ENCODE peak calls at places on chromosomes 16 and 17, in ten cellular contexts. One of them, this sample, is unnamed.

GRCh38 chr16:3938843-3939624 is 58.5 kb upstream of the CREBBP start:
- DNase-seq in prostate gland: no peak
- DNase-seq in sigmoid colon: peak
- DNase-seq in AG04450: peak
- DNase-seq in AG09309: no peak
- DNase-seq in choroid plexus epithelial cell: peak
- DNase-seq in neuronal stem cell: peak
- DNase-seq in fibroblast of pulmonary artery: peak
- DNase-seq in mucosa of descending colon: peak
- DNase-seq in dorsolateral prefrontal cortex: peak
- DNase-seq in this sample: peak

GRCh38 chr17:68613739-68614298 is 12.7 kb upstream of the FAM20A start:
- DNase-seq in mucosa of descending colon: no peak
- DNase-seq in dorsolateral prefrontal cortex: no peak
- DNase-seq in sigmoid colon: no peak
- DNase-seq in neuronal stem cell: peak
- DNase-seq in fibroblast of pulmonary artery: peak
- DNase-seq in AG04450: no peak
- DNase-seq in choroid plexus epithelial cell: peak
- DNase-seq in AG09309: no peak
- DNase-seq in prostate gland: no peak
- DNase-seq in this sample: peak

GRCh38 chr16:54504372-54504771 is 217.8 kb upstream of the IRX3 start:
- DNase-seq in sigmoid colon: no peak
- DNase-seq in AG09309: no peak
- DNase-seq in choroid plexus epithelial cell: peak
- DNase-seq in dorsolateral prefrontal cortex: no peak
- DNase-seq in prostate gland: no peak
- DNase-seq in AG04450: no peak
- DNase-seq in fibroblast of pulmonary artery: no peak
- DNase-seq in neuronal stem cell: no peak
- DNase-seq in mucosa of descending colon: peak
- DNase-seq in this sample: no peak

GRCh38 chr17:6366144-6366755 is 68.7 kb downstream of the AIPL1 start:
- DNase-seq in choroid plexus epithelial cell: no peak
- DNase-seq in prostate gland: no peak
- DNase-seq in fibroblast of pulmonary artery: no peak
- DNase-seq in mucosa of descending colon: no peak
- DNase-seq in AG09309: peak
- DNase-seq in neuronal stem cell: no peak
- DNase-seq in sigmoid colon: no peak
- DNase-seq in AG04450: no peak
- DNase-seq in dorsolateral prefrontal cortex: no peak
- DNase-seq in this sample: no peak

GRCh38 chr17:15255713-15256454 is 9.2 kb downstream of the PMP22 start:
- DNase-seq in choroid plexus epithelial cell: peak
- DNase-seq in prostate gland: no peak
- DNase-seq in dorsolateral prefrontal cortex: no peak
- DNase-seq in sigmoid colon: no peak
- DNase-seq in mucosa of descending colon: no peak
- DNase-seq in neuronal stem cell: no peak
- DNase-seq in fibroblast of pulmonary artery: peak
- DNase-seq in AG09309: no peak
- DNase-seq in AG04450: no peak
- DNase-seq in this sample: no peak

GRCh38 chr16:21156767-21157467 is 1.6 kb upstream of the LDAF1 start:
- DNase-seq in sigmoid colon: peak
- DNase-seq in AG09309: peak
- DNase-seq in choroid plexus epithelial cell: peak
- DNase-seq in mucosa of descending colon: no peak
- DNase-seq in prostate gland: peak
- DNase-seq in AG04450: no peak
- DNase-seq in neuronal stem cell: peak
- DNase-seq in fibroblast of pulmonary artery: peak
- DNase-seq in dorsolateral prefrontal cortex: peak
- DNase-seq in this sample: peak

GRCh38 chr17:82892869-82893565 is 53.2 kb upstream of the ZNF750 start:
- DNase-seq in mucosa of descending colon: no peak
- DNase-seq in neuronal stem cell: no peak
- DNase-seq in dorsolateral prefrontal cortex: peak
- DNase-seq in prostate gland: no peak
- DNase-seq in choroid plexus epithelial cell: peak
- DNase-seq in fibroblast of pulmonary artery: no peak
- DNase-seq in AG04450: no peak
- DNase-seq in AG09309: no peak
- DNase-seq in sigmoid colon: no peak
- DNase-seq in this sample: peak

GRCh38 chr17:16912021-16912962 is 59.6 kb downstream of the TNFRSF13B start:
- DNase-seq in sigmoid colon: peak
- DNase-seq in prostate gland: no peak
- DNase-seq in dorsolateral prefrontal cortex: no peak
- DNase-seq in choroid plexus epithelial cell: no peak
- DNase-seq in mucosa of descending colon: no peak
- DNase-seq in AG04450: no peak
- DNase-seq in neuronal stem cell: no peak
- DNase-seq in AG09309: no peak
- DNase-seq in fibroblast of pulmonary artery: no peak
- DNase-seq in this sample: no peak

GRCh38 chr17:29623283-29623647 is 553 bp upstream of the CORO6 start:
- DNase-seq in AG09309: no peak
- DNase-seq in AG04450: no peak
- DNase-seq in sigmoid colon: no peak
- DNase-seq in dorsolateral prefrontal cortex: no peak
- DNase-seq in prostate gland: no peak
- DNase-seq in mucosa of descending colon: no peak
- DNase-seq in choroid plexus epithelial cell: no peak
- DNase-seq in neuronal stem cell: no peak
- DNase-seq in fibroblast of pulmonary artery: no peak
- DNase-seq in this sample: no peak

GRCh38 chr17:40341808-40342574 is 22.5 kb downstream of the GJD3 start:
- DNase-seq in AG04450: no peak
- DNase-seq in neuronal stem cell: no peak
- DNase-seq in prostate gland: peak
- DNase-seq in fibroblast of pulmonary artery: peak
- DNase-seq in AG09309: no peak
- DNase-seq in sigmoid colon: peak
- DNase-seq in mucosa of descending colon: peak
- DNase-seq in dorsolateral prefrontal cortex: peak
- DNase-seq in choroid plexus epithelial cell: peak
- DNase-seq in this sample: no peak

GRCh38 chr17:64024781-64025731 is 4.6 kb upstream of the ICAM2 start:
- DNase-seq in fibroblast of pulmonary artery: peak
- DNase-seq in prostate gland: no peak
- DNase-seq in AG09309: no peak
- DNase-seq in choroid plexus epithelial cell: peak
- DNase-seq in AG04450: no peak
- DNase-seq in sigmoid colon: peak
- DNase-seq in mucosa of descending colon: no peak
- DNase-seq in neuronal stem cell: no peak
- DNase-seq in dorsolateral prefrontal cortex: no peak
- DNase-seq in this sample: no peak

GRCh38 chr17:35892091-35892637 is 12.0 kb upstream of the CCL5 start:
- DNase-seq in neuronal stem cell: no peak
- DNase-seq in fibroblast of pulmonary artery: peak
- DNase-seq in AG09309: no peak
- DNase-seq in sigmoid colon: no peak
- DNase-seq in choroid plexus epithelial cell: peak
- DNase-seq in prostate gland: no peak
- DNase-seq in mucosa of descending colon: no peak
- DNase-seq in AG04450: no peak
- DNase-seq in dorsolateral prefrontal cortex: no peak
- DNase-seq in this sample: no peak

GRCh38 chr17:79970576-79971068 is 65.0 kb downstream of the TBC1D16 start:
- DNase-seq in fibroblast of pulmonary artery: peak
- DNase-seq in mucosa of descending colon: peak
- DNase-seq in prostate gland: no peak
- DNase-seq in AG04450: no peak
- DNase-seq in dorsolateral prefrontal cortex: no peak
- DNase-seq in choroid plexus epithelial cell: peak
- DNase-seq in AG09309: no peak
- DNase-seq in neuronal stem cell: no peak
- DNase-seq in sigmoid colon: no peak
- DNase-seq in this sample: peak

GRCh38 chr17:58507123-58507634 is 7.3 kb downstream of the MTMR4 start:
- DNase-seq in mucosa of descending colon: no peak
- DNase-seq in choroid plexus epithelial cell: peak
- DNase-seq in fibroblast of pulmonary artery: peak
- DNase-seq in AG09309: no peak
- DNase-seq in neuronal stem cell: no peak
- DNase-seq in dorsolateral prefrontal cortex: no peak
- DNase-seq in prostate gland: no peak
- DNase-seq in AG04450: no peak
- DNase-seq in sigmoid colon: no peak
- DNase-seq in this sample: no peak

GRCh38 chr16:15539197-15539596 is 103.8 kb downstream of the MARF1 start:
- DNase-seq in AG09309: no peak
- DNase-seq in AG04450: no peak
- DNase-seq in dorsolateral prefrontal cortex: peak
- DNase-seq in sigmoid colon: no peak
- DNase-seq in mucosa of descending colon: peak
- DNase-seq in neuronal stem cell: peak
- DNase-seq in prostate gland: no peak
- DNase-seq in choroid plexus epithelial cell: peak
- DNase-seq in fibroblast of pulmonary artery: no peak
- DNase-seq in this sample: no peak

GRCh38 chr17:41505836-41506767 is 690 bp upstream of the KRT13 start:
- DNase-seq in prostate gland: no peak
- DNase-seq in AG09309: no peak
- DNase-seq in choroid plexus epithelial cell: no peak
- DNase-seq in AG04450: no peak
- DNase-seq in neuronal stem cell: no peak
- DNase-seq in fibroblast of pulmonary artery: no peak
- DNase-seq in sigmoid colon: no peak
- DNase-seq in mucosa of descending colon: no peak
- DNase-seq in dorsolateral prefrontal cortex: no peak
- DNase-seq in this sample: no peak

GRCh38 chr16:546909-547770 is 13.1 kb upstream of the PRR35 start:
- DNase-seq in prostate gland: peak
- DNase-seq in fibroblast of pulmonary artery: no peak
- DNase-seq in choroid plexus epithelial cell: no peak
- DNase-seq in dorsolateral prefrontal cortex: peak
- DNase-seq in mucosa of descending colon: peak
- DNase-seq in AG09309: no peak
- DNase-seq in sigmoid colon: peak
- DNase-seq in neuronal stem cell: no peak
- DNase-seq in AG04450: no peak
- DNase-seq in this sample: peak

GRCh38 chr17:43213545-43213944 is 1.9 kb downstream of the TMEM106A start:
- DNase-seq in prostate gland: no peak
- DNase-seq in AG04450: no peak
- DNase-seq in choroid plexus epithelial cell: no peak
- DNase-seq in fibroblast of pulmonary artery: no peak
- DNase-seq in sigmoid colon: no peak
- DNase-seq in dorsolateral prefrontal cortex: no peak
- DNase-seq in neuronal stem cell: no peak
- DNase-seq in AG09309: no peak
- DNase-seq in mucosa of descending colon: no peak
- DNase-seq in this sample: no peak

GRCh38 chr17:43211480-43212402 is at the start of gene TMEM106A:
- DNase-seq in neuronal stem cell: peak
- DNase-seq in choroid plexus epithelial cell: peak
- DNase-seq in fibroblast of pulmonary artery: peak
- DNase-seq in prostate gland: peak
- DNase-seq in AG04450: peak
- DNase-seq in mucosa of descending colon: peak
- DNase-seq in dorsolateral prefrontal cortex: no peak
- DNase-seq in sigmoid colon: peak
- DNase-seq in AG09309: peak
- DNase-seq in this sample: peak

GRCh38 chr17:43210576-43210975 is 1.1 kb upstream of the TMEM106A start:
- DNase-seq in mucosa of descending colon: no peak
- DNase-seq in prostate gland: no peak
- DNase-seq in fibroblast of pulmonary artery: no peak
- DNase-seq in AG04450: no peak
- DNase-seq in dorsolateral prefrontal cortex: no peak
- DNase-seq in AG09309: no peak
- DNase-seq in sigmoid colon: no peak
- DNase-seq in neuronal stem cell: no peak
- DNase-seq in choroid plexus epithelial cell: no peak
- DNase-seq in this sample: no peak

GRCh38 chr17:43212641-43213490 is 1.2 kb downstream of the TMEM106A start:
- DNase-seq in dorsolateral prefrontal cortex: no peak
- DNase-seq in fibroblast of pulmonary artery: no peak
- DNase-seq in choroid plexus epithelial cell: peak
- DNase-seq in prostate gland: peak
- DNase-seq in AG04450: no peak
- DNase-seq in AG09309: no peak
- DNase-seq in neuronal stem cell: no peak
- DNase-seq in mucosa of descending colon: no peak
- DNase-seq in sigmoid colon: no peak
- DNase-seq in this sample: peak

GRCh38 chr17:43211123-43211479 is 574 bp upstream of the TMEM106A start:
- DNase-seq in dorsolateral prefrontal cortex: no peak
- DNase-seq in choroid plexus epithelial cell: peak
- DNase-seq in AG04450: no peak
- DNase-seq in prostate gland: no peak
- DNase-seq in neuronal stem cell: no peak
- DNase-seq in sigmoid colon: no peak
- DNase-seq in fibroblast of pulmonary artery: no peak
- DNase-seq in AG09309: no peak
- DNase-seq in mucosa of descending colon: no peak
- DNase-seq in this sample: no peak
- H3K4me3 ChIP-seq in dorsolateral prefrontal cortex: peak
- H3K4me3 ChIP-seq in choroid plexus epithelial cell: peak
- H3K4me3 ChIP-seq in AG04450: peak
- H3K4me3 ChIP-seq in prostate gland: peak
- H3K4me3 ChIP-seq in neuronal stem cell: no peak
- H3K4me3 ChIP-seq in sigmoid colon: peak
- H3K4me3 ChIP-seq in fibroblast of pulmonary artery: peak
- H3K4me3 ChIP-seq in AG09309: peak
- H3K4me3 ChIP-seq in mucosa of descending colon: no peak
- H3K4me3 ChIP-seq in this sample: peak

GRCh38 chr17:74861554-74862107 is 1.9 kb upstream of the GRIN2C start:
- DNase-seq in prostate gland: no peak
- DNase-seq in AG09309: no peak
- DNase-seq in neuronal stem cell: no peak
- DNase-seq in sigmoid colon: no peak
- DNase-seq in fibroblast of pulmonary artery: no peak
- DNase-seq in mucosa of descending colon: no peak
- DNase-seq in choroid plexus epithelial cell: no peak
- DNase-seq in dorsolateral prefrontal cortex: no peak
- DNase-seq in AG04450: no peak
- DNase-seq in this sample: no peak
- H3K4me3 ChIP-seq in prostate gland: no peak
- H3K4me3 ChIP-seq in AG09309: no peak
- H3K4me3 ChIP-seq in neuronal stem cell: no peak
- H3K4me3 ChIP-seq in sigmoid colon: peak
- H3K4me3 ChIP-seq in fibroblast of pulmonary artery: no peak
- H3K4me3 ChIP-seq in mucosa of descending colon: no peak
- H3K4me3 ChIP-seq in choroid plexus epithelial cell: no peak
- H3K4me3 ChIP-seq in dorsolateral prefrontal cortex: peak
- H3K4me3 ChIP-seq in AG04450: no peak
- H3K4me3 ChIP-seq in this sample: no peak

GRCh38 chr16:85002099-85002541 is 9.2 kb downstream of the ZDHHC7 start:
- DNase-seq in AG04450: no peak
- DNase-seq in mucosa of descending colon: peak
- DNase-seq in choroid plexus epithelial cell: no peak
- DNase-seq in AG09309: no peak
- DNase-seq in dorsolateral prefrontal cortex: no peak
- DNase-seq in neuronal stem cell: no peak
- DNase-seq in fibroblast of pulmonary artery: no peak
- DNase-seq in prostate gland: peak
- DNase-seq in sigmoid colon: no peak
- DNase-seq in this sample: no peak
- H3K4me3 ChIP-seq in AG04450: no peak
- H3K4me3 ChIP-seq in mucosa of descending colon: no peak
- H3K4me3 ChIP-seq in choroid plexus epithelial cell: no peak
- H3K4me3 ChIP-seq in AG09309: no peak
- H3K4me3 ChIP-seq in dorsolateral prefrontal cortex: peak
- H3K4me3 ChIP-seq in neuronal stem cell: no peak
- H3K4me3 ChIP-seq in fibroblast of pulmonary artery: no peak
- H3K4me3 ChIP-seq in prostate gland: no peak
- H3K4me3 ChIP-seq in sigmoid colon: peak
- H3K4me3 ChIP-seq in this sample: no peak

GRCh38 chr16:25006504-25007055 is 8.6 kb downstream of the ARHGAP17 start:
- DNase-seq in prostate gland: no peak
- DNase-seq in sigmoid colon: no peak
- DNase-seq in fibroblast of pulmonary artery: peak
- DNase-seq in AG04450: no peak
- DNase-seq in mucosa of descending colon: no peak
- DNase-seq in AG09309: no peak
- DNase-seq in dorsolateral prefrontal cortex: no peak
- DNase-seq in neuronal stem cell: no peak
- DNase-seq in choroid plexus epithelial cell: peak
- DNase-seq in this sample: no peak
- H3K4me3 ChIP-seq in prostate gland: no peak
- H3K4me3 ChIP-seq in sigmoid colon: no peak
- H3K4me3 ChIP-seq in fibroblast of pulmonary artery: no peak
- H3K4me3 ChIP-seq in AG04450: no peak
- H3K4me3 ChIP-seq in mucosa of descending colon: no peak
- H3K4me3 ChIP-seq in AG09309: no peak
- H3K4me3 ChIP-seq in dorsolateral prefrontal cortex: no peak
- H3K4me3 ChIP-seq in neuronal stem cell: no peak
- H3K4me3 ChIP-seq in choroid plexus epithelial cell: no peak
- H3K4me3 ChIP-seq in this sample: no peak

This sample was measured in Jurkat, Clone E6-1.